ENCODE peak calls at places on chromosomes 13 and 19, in nine cellular contexts. One of them, this sample, is unnamed.

GRCh38 chr19:51103811-51104470 is 4.3 kb downstream of the CTU1 start:
- DNase-seq in neural progenitor cell: no peak
- DNase-seq in stimulated activated CD4-positive, alpha-beta T cell treated with anti-CD3 and anti-CD28 coated beads, Interleukin-1b, Interleukin-23, amount 100 ng/mL, for 48 hours: no peak
- DNase-seq in SHP77: no peak
- DNase-seq in effector memory CD4-positive, alpha-beta T cell: no peak
- DNase-seq in CD8-positive, alpha-beta memory T cell: no peak
- DNase-seq in stimulated activated CD8-positive, alpha-beta memory T cell treated with anti-CD3 and anti-CD28 coated beads, Interleukin-15, amount 100 ng/mL, for 24 hours: no peak
- DNase-seq in psoas muscle: no peak
- DNase-seq in left cardiac atrium: no peak
- DNase-seq in this sample: no peak

GRCh38 chr13:40152145-40152544 is 496.7 kb downstream of the COG6 start:
- DNase-seq in neural progenitor cell: no peak
- DNase-seq in stimulated activated CD4-positive, alpha-beta T cell treated with anti-CD3 and anti-CD28 coated beads, Interleukin-1b, Interleukin-23, amount 100 ng/mL, for 48 hours: no peak
- DNase-seq in SHP77: no peak
- DNase-seq in effector memory CD4-positive, alpha-beta T cell: no peak
- DNase-seq in CD8-positive, alpha-beta memory T cell: no peak
- DNase-seq in stimulated activated CD8-positive, alpha-beta memory T cell treated with anti-CD3 and anti-CD28 coated beads, Interleukin-15, amount 100 ng/mL, for 24 hours: no peak
- DNase-seq in psoas muscle: no peak
- DNase-seq in left cardiac atrium: no peak
- DNase-seq in this sample: no peak

GRCh38 chr13:113411216-113412023 is 41.9 kb downstream of the ADPRHL1 start:
- DNase-seq in neural progenitor cell: peak
- DNase-seq in stimulated activated CD4-positive, alpha-beta T cell treated with anti-CD3 and anti-CD28 coated beads, Interleukin-1b, Interleukin-23, amount 100 ng/mL, for 48 hours: no peak
- DNase-seq in SHP77: no peak
- DNase-seq in effector memory CD4-positive, alpha-beta T cell: no peak
- DNase-seq in CD8-positive, alpha-beta memory T cell: no peak
- DNase-seq in stimulated activated CD8-positive, alpha-beta memory T cell treated with anti-CD3 and anti-CD28 coated beads, Interleukin-15, amount 100 ng/mL, for 24 hours: no peak
- DNase-seq in psoas muscle: peak
- DNase-seq in left cardiac atrium: peak
- DNase-seq in this sample: no peak

GRCh38 chr13:46575843-46576242 is 22.9 kb downstream of the LRCH1 start:
- DNase-seq in neural progenitor cell: peak
- DNase-seq in stimulated activated CD4-positive, alpha-beta T cell treated with anti-CD3 and anti-CD28 coated beads, Interleukin-1b, Interleukin-23, amount 100 ng/mL, for 48 hours: no peak
- DNase-seq in SHP77: no peak
- DNase-seq in effector memory CD4-positive, alpha-beta T cell: no peak
- DNase-seq in CD8-positive, alpha-beta memory T cell: no peak
- DNase-seq in stimulated activated CD8-positive, alpha-beta memory T cell treated with anti-CD3 and anti-CD28 coated beads, Interleukin-15, amount 100 ng/mL, for 24 hours: no peak
- DNase-seq in psoas muscle: no peak
- DNase-seq in left cardiac atrium: peak
- DNase-seq in this sample: no peak

GRCh38 chr13:51585234-51585672 is 991 bp downstream of the WDFY2 start:
- DNase-seq in neural progenitor cell: no peak
- DNase-seq in stimulated activated CD4-positive, alpha-beta T cell treated with anti-CD3 and anti-CD28 coated beads, Interleukin-1b, Interleukin-23, amount 100 ng/mL, for 48 hours: no peak
- DNase-seq in SHP77: no peak
- DNase-seq in effector memory CD4-positive, alpha-beta T cell: no peak
- DNase-seq in CD8-positive, alpha-beta memory T cell: no peak
- DNase-seq in stimulated activated CD8-positive, alpha-beta memory T cell treated with anti-CD3 and anti-CD28 coated beads, Interleukin-15, amount 100 ng/mL, for 24 hours: no peak
- DNase-seq in psoas muscle: no peak
- DNase-seq in left cardiac atrium: no peak
- DNase-seq in this sample: no peak

GRCh38 chr13:39516140-39516539 is 86.9 kb downstream of the LHFPL6 start:
- DNase-seq in neural progenitor cell: no peak
- DNase-seq in stimulated activated CD4-positive, alpha-beta T cell treated with anti-CD3 and anti-CD28 coated beads, Interleukin-1b, Interleukin-23, amount 100 ng/mL, for 48 hours: no peak
- DNase-seq in SHP77: no peak
- DNase-seq in effector memory CD4-positive, alpha-beta T cell: no peak
- DNase-seq in CD8-positive, alpha-beta memory T cell: no peak
- DNase-seq in stimulated activated CD8-positive, alpha-beta memory T cell treated with anti-CD3 and anti-CD28 coated beads, Interleukin-15, amount 100 ng/mL, for 24 hours: no peak
- DNase-seq in psoas muscle: no peak
- DNase-seq in left cardiac atrium: peak
- DNase-seq in this sample: no peak

GRCh38 chr13:24076124-24076523 is 84.4 kb upstream of the SPATA13 start:
- DNase-seq in neural progenitor cell: no peak
- DNase-seq in stimulated activated CD4-positive, alpha-beta T cell treated with anti-CD3 and anti-CD28 coated beads, Interleukin-1b, Interleukin-23, amount 100 ng/mL, for 48 hours: no peak
- DNase-seq in SHP77: no peak
- DNase-seq in effector memory CD4-positive, alpha-beta T cell: no peak
- DNase-seq in CD8-positive, alpha-beta memory T cell: no peak
- DNase-seq in stimulated activated CD8-positive, alpha-beta memory T cell treated with anti-CD3 and anti-CD28 coated beads, Interleukin-15, amount 100 ng/mL, for 24 hours: no peak
- DNase-seq in psoas muscle: no peak
- DNase-seq in left cardiac atrium: no peak
- DNase-seq in this sample: no peak

GRCh38 chr13:35764359-35765015 is 288.0 kb upstream of the MAB21L1 start:
- DNase-seq in neural progenitor cell: no peak
- DNase-seq in stimulated activated CD4-positive, alpha-beta T cell treated with anti-CD3 and anti-CD28 coated beads, Interleukin-1b, Interleukin-23, amount 100 ng/mL, for 48 hours: no peak
- DNase-seq in SHP77: no peak
- DNase-seq in effector memory CD4-positive, alpha-beta T cell: no peak
- DNase-seq in CD8-positive, alpha-beta memory T cell: no peak
- DNase-seq in stimulated activated CD8-positive, alpha-beta memory T cell treated with anti-CD3 and anti-CD28 coated beads, Interleukin-15, amount 100 ng/mL, for 24 hours: no peak
- DNase-seq in psoas muscle: no peak
- DNase-seq in left cardiac atrium: no peak
- DNase-seq in this sample: no peak

GRCh38 chr19:11380653-11381534 is 3.2 kb downstream of the EPOR start:
- DNase-seq in neural progenitor cell: peak
- DNase-seq in stimulated activated CD4-positive, alpha-beta T cell treated with anti-CD3 and anti-CD28 coated beads, Interleukin-1b, Interleukin-23, amount 100 ng/mL, for 48 hours: peak
- DNase-seq in SHP77: peak
- DNase-seq in effector memory CD4-positive, alpha-beta T cell: peak
- DNase-seq in CD8-positive, alpha-beta memory T cell: peak
- DNase-seq in stimulated activated CD8-positive, alpha-beta memory T cell treated with anti-CD3 and anti-CD28 coated beads, Interleukin-15, amount 100 ng/mL, for 24 hours: peak
- DNase-seq in psoas muscle: peak
- DNase-seq in left cardiac atrium: peak
- DNase-seq in this sample: peak

GRCh38 chr19:58218899-58219298 is 9.8 kb upstream of the ZNF544 start:
- DNase-seq in neural progenitor cell: peak
- DNase-seq in stimulated activated CD4-positive, alpha-beta T cell treated with anti-CD3 and anti-CD28 coated beads, Interleukin-1b, Interleukin-23, amount 100 ng/mL, for 48 hours: peak
- DNase-seq in SHP77: no peak
- DNase-seq in effector memory CD4-positive, alpha-beta T cell: peak
- DNase-seq in CD8-positive, alpha-beta memory T cell: peak
- DNase-seq in stimulated activated CD8-positive, alpha-beta memory T cell treated with anti-CD3 and anti-CD28 coated beads, Interleukin-15, amount 100 ng/mL, for 24 hours: no peak
- DNase-seq in psoas muscle: no peak
- DNase-seq in left cardiac atrium: no peak
- DNase-seq in this sample: no peak

GRCh38 chr19:11020982-11021759 is 60.3 kb downstream of the SMARCA4 start:
- DNase-seq in neural progenitor cell: no peak
- DNase-seq in stimulated activated CD4-positive, alpha-beta T cell treated with anti-CD3 and anti-CD28 coated beads, Interleukin-1b, Interleukin-23, amount 100 ng/mL, for 48 hours: no peak
- DNase-seq in SHP77: no peak
- DNase-seq in effector memory CD4-positive, alpha-beta T cell: no peak
- DNase-seq in CD8-positive, alpha-beta memory T cell: no peak
- DNase-seq in stimulated activated CD8-positive, alpha-beta memory T cell treated with anti-CD3 and anti-CD28 coated beads, Interleukin-15, amount 100 ng/mL, for 24 hours: no peak
- DNase-seq in psoas muscle: no peak
- DNase-seq in left cardiac atrium: no peak
- DNase-seq in this sample: no peak

GRCh38 chr19:16447015-16447384 is 24.8 kb downstream of the EPS15L1 start:
- DNase-seq in neural progenitor cell: no peak
- DNase-seq in stimulated activated CD4-positive, alpha-beta T cell treated with anti-CD3 and anti-CD28 coated beads, Interleukin-1b, Interleukin-23, amount 100 ng/mL, for 48 hours: peak
- DNase-seq in SHP77: no peak
- DNase-seq in effector memory CD4-positive, alpha-beta T cell: no peak
- DNase-seq in CD8-positive, alpha-beta memory T cell: peak
- DNase-seq in stimulated activated CD8-positive, alpha-beta memory T cell treated with anti-CD3 and anti-CD28 coated beads, Interleukin-15, amount 100 ng/mL, for 24 hours: no peak
- DNase-seq in psoas muscle: peak
- DNase-seq in left cardiac atrium: peak
- DNase-seq in this sample: no peak

GRCh38 chr19:39031368-39032163 is 783 bp downstream of the FBXO27 start:
- DNase-seq in neural progenitor cell: peak
- DNase-seq in stimulated activated CD4-positive, alpha-beta T cell treated with anti-CD3 and anti-CD28 coated beads, Interleukin-1b, Interleukin-23, amount 100 ng/mL, for 48 hours: peak
- DNase-seq in SHP77: peak
- DNase-seq in effector memory CD4-positive, alpha-beta T cell: peak
- DNase-seq in CD8-positive, alpha-beta memory T cell: peak
- DNase-seq in stimulated activated CD8-positive, alpha-beta memory T cell treated with anti-CD3 and anti-CD28 coated beads, Interleukin-15, amount 100 ng/mL, for 24 hours: peak
- DNase-seq in psoas muscle: peak
- DNase-seq in left cardiac atrium: peak
- DNase-seq in this sample: peak

GRCh38 chr13:19586904-19587634 is 25.7 kb upstream of the TPTE2 start:
- DNase-seq in neural progenitor cell: no peak
- DNase-seq in stimulated activated CD4-positive, alpha-beta T cell treated with anti-CD3 and anti-CD28 coated beads, Interleukin-1b, Interleukin-23, amount 100 ng/mL, for 48 hours: peak
- DNase-seq in SHP77: peak
- DNase-seq in effector memory CD4-positive, alpha-beta T cell: peak
- DNase-seq in CD8-positive, alpha-beta memory T cell: peak
- DNase-seq in stimulated activated CD8-positive, alpha-beta memory T cell treated with anti-CD3 and anti-CD28 coated beads, Interleukin-15, amount 100 ng/mL, for 24 hours: peak
- DNase-seq in psoas muscle: peak
- DNase-seq in left cardiac atrium: peak
- DNase-seq in this sample: no peak

GRCh38 chr19:48367855-48368254 is 3.7 kb downstream of the SYNGR4 start:
- DNase-seq in neural progenitor cell: no peak
- DNase-seq in stimulated activated CD4-positive, alpha-beta T cell treated with anti-CD3 and anti-CD28 coated beads, Interleukin-1b, Interleukin-23, amount 100 ng/mL, for 48 hours: no peak
- DNase-seq in SHP77: no peak
- DNase-seq in effector memory CD4-positive, alpha-beta T cell: no peak
- DNase-seq in CD8-positive, alpha-beta memory T cell: no peak
- DNase-seq in stimulated activated CD8-positive, alpha-beta memory T cell treated with anti-CD3 and anti-CD28 coated beads, Interleukin-15, amount 100 ng/mL, for 24 hours: no peak
- DNase-seq in psoas muscle: no peak
- DNase-seq in left cardiac atrium: no peak
- DNase-seq in this sample: no peak

GRCh38 chr19:37654525-37654832 is 786 bp downstream of the ZFP30 start:
- DNase-seq in neural progenitor cell: peak
- DNase-seq in stimulated activated CD4-positive, alpha-beta T cell treated with anti-CD3 and anti-CD28 coated beads, Interleukin-1b, Interleukin-23, amount 100 ng/mL, for 48 hours: no peak
- DNase-seq in SHP77: peak
- DNase-seq in effector memory CD4-positive, alpha-beta T cell: no peak
- DNase-seq in CD8-positive, alpha-beta memory T cell: no peak
- DNase-seq in stimulated activated CD8-positive, alpha-beta memory T cell treated with anti-CD3 and anti-CD28 coated beads, Interleukin-15, amount 100 ng/mL, for 24 hours: no peak
- DNase-seq in psoas muscle: no peak
- DNase-seq in left cardiac atrium: no peak
- DNase-seq in this sample: no peak

GRCh38 chr13:21613791-21614190 is 9.8 kb upstream of the MICU2 start:
- DNase-seq in neural progenitor cell: no peak
- DNase-seq in stimulated activated CD4-positive, alpha-beta T cell treated with anti-CD3 and anti-CD28 coated beads, Interleukin-1b, Interleukin-23, amount 100 ng/mL, for 48 hours: no peak
- DNase-seq in SHP77: peak
- DNase-seq in effector memory CD4-positive, alpha-beta T cell: no peak
- DNase-seq in CD8-positive, alpha-beta memory T cell: no peak
- DNase-seq in stimulated activated CD8-positive, alpha-beta memory T cell treated with anti-CD3 and anti-CD28 coated beads, Interleukin-15, amount 100 ng/mL, for 24 hours: no peak
- DNase-seq in psoas muscle: no peak
- DNase-seq in left cardiac atrium: no peak
- DNase-seq in this sample: no peak

GRCh38 chr13:97259787-97260641 is 37.9 kb downstream of the MBNL2 start:
- DNase-seq in neural progenitor cell: no peak
- DNase-seq in stimulated activated CD4-positive, alpha-beta T cell treated with anti-CD3 and anti-CD28 coated beads, Interleukin-1b, Interleukin-23, amount 100 ng/mL, for 48 hours: no peak
- DNase-seq in SHP77: peak
- DNase-seq in effector memory CD4-positive, alpha-beta T cell: no peak
- DNase-seq in CD8-positive, alpha-beta memory T cell: no peak
- DNase-seq in stimulated activated CD8-positive, alpha-beta memory T cell treated with anti-CD3 and anti-CD28 coated beads, Interleukin-15, amount 100 ng/mL, for 24 hours: no peak
- DNase-seq in psoas muscle: peak
- DNase-seq in left cardiac atrium: no peak
- DNase-seq in this sample: no peak

This sample was measured in NCI-H1048.